ENCODE peak calls at places on chromosomes 3 and 15, in seven cellular contexts. B, K, R, G, E, J and P are unnamed samples.

GRCh38 chr3:63135362-63135761 is 142.7 kb upstream of the SYNPR start:
- DNase-seq in B (no peak), G (peak), R (no peak), E (no peak), J (no peak), K (no peak), P (no peak)

GRCh38 chr15:28094732-28095521 is 4.2 kb downstream of the OCA2 start:
- DNase-seq in J (no peak), G (peak), B (no peak), K (peak), R (no peak), E (no peak), P (no peak)

GRCh38 chr3:8992854-8993253 is 29.6 kb upstream of the RAD18 start:
- DNase-seq in E (no peak), R (no peak), B (no peak), G (no peak), J (no peak), K (no peak), P (no peak)

GRCh38 chr3:98577178-98577895 is 16.1 kb downstream of the CPOX start:
- DNase-seq in E (no peak), K (no peak), R (no peak), J (no peak), B (no peak), G (no peak), P (no peak)

GRCh38 chr3:111979689-111980025 is 831 bp downstream of the ABHD10 start:
- DNase-seq in J (no peak), E (no peak), G (no peak), B (no peak), K (no peak), R (no peak), P (no peak)

GRCh38 chr3:52246728-52247454 is 1.3 kb downstream of the PPM1M start:
- DNase-seq in R (no peak), J (no peak), E (no peak), G (no peak), B (no peak), K (no peak), P (no peak)

GRCh38 chr3:188929138-188929537 is 242.6 kb upstream of the TPRG1 start:
- DNase-seq in K (no peak), E (no peak), R (no peak), B (no peak), J (no peak), G (peak), P (no peak)

GRCh38 chr3:17639765-17640164 is 102.7 kb downstream of the TBC1D5 start:
- DNase-seq in B (peak), K (no peak), R (no peak), J (peak), G (no peak), E (peak), P (peak)

GRCh38 chr15:51658664-51659063 is 22.6 kb upstream of the SCG3 start:
- DNase-seq in E (no peak), B (no peak), K (no peak), J (no peak), G (peak), R (no peak), P (no peak)

GRCh38 chr3:52527039-52527731 is 6.5 kb downstream of the NT5DC2 start:
- DNase-seq in B (no peak), R (no peak), K (no peak), E (no peak), J (no peak), G (no peak), P (no peak)

GRCh38 chr3:105904683-105905320 is 36.0 kb upstream of the CBLB start:
- DNase-seq in B (no peak), K (no peak), J (no peak), G (no peak), E (no peak), R (no peak), P (no peak)

GRCh38 chr15:25171111-25171811 is 216.5 kb downstream of the SNRPN start:
- DNase-seq in E (no peak), K (no peak), R (no peak), B (no peak), J (no peak), G (no peak), P (no peak)

GRCh38 chr3:168285506-168285905 is 189.8 kb upstream of the GOLIM4 start:
- DNase-seq in R (no peak), G (no peak), B (no peak), J (no peak), E (no peak), K (no peak), P (no peak)

GRCh38 chr3:46693038-46693896 is at the start of gene ALS2CL:
- DNase-seq in B (no peak), R (peak), K (peak), G (peak), E (no peak), J (no peak), P (peak)

DNA sequence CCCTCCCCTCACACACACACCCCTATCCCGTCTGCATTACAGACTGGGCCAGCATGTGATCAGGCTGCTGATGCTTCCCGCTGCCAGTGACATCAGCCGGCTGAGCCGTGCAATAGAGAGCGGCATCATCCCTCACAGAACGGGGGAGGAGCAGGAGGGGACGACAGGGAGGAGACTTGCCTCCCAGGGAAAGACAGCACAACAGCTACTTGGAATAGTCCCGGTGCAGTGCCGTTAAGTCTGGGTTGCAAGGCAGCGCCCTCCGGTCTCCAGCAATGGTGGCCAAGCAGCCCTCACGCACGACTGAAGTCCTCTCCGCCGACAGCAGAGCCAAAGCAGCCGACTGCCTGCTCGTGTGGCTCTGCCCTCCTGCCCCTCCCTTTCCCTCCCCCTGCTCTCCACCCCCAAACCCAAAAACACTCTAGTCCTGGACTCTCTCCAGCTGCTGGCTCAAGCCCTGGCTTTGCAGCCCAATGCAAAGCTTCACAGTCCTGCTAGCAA is 31.5 kb upstream of the RPS17 start:
- DNase-seq in G (peak), R (peak), E (no peak), B (no peak), J (no peak), K (peak), P (no peak)
- TF ChIP-seq REST in G (no peak), R (no peak), E (no peak), B (no peak), J (no peak), K (no peak), P (no peak)

DNA sequence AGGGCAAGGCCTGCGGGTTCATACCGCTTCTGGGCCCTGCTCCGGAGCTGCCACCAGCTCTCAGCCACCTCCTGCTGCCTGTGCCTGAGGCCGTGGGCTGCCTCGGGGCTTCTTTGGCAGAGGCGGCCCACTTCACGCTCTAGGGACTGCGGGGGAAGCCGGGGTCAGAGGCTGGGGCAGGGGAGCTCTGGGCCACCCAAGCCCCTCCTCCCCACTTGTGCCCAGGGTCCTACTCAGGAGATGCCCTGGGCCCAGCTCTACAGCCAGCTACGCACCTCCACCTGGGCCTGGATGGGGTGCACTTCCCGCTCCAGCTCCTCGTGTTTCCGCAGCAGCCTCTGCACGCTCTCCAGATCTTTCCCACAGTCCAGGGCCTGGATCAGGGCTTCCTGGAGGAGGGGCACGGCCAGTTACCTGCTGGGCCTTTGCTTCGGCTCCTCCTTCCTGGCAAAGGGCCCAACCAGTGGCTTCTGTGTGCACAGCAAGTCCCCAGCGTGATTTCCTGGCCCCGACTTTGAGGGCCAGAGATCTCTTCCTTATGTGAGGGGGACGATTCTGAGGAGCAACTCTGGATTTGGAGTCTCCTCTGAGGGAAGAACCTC is 24.0 kb downstream of the PLA2G4B start:
- DNase-seq in J (peak), B (no peak), R (no peak), G (peak), E (no peak), K (no peak), P (no peak)
- TF ChIP-seq REST in J (no peak), B (no peak), R (no peak), G (no peak), E (no peak), K (no peak), P (no peak)

GRCh38 chr3:107221856-107222255 is 155.4 kb upstream of the CCDC54 start:
- DNase-seq in E (no peak), R (no peak), K (no peak), J (no peak), G (no peak), B (no peak), P (no peak)
- TF ChIP-seq REST in E (no peak), R (no peak), K (no peak), J (no peak), G (no peak), B (no peak), P (no peak)

GRCh38 chr15:69914960-69915359 is 182.8 kb downstream of the TLE3 start:
- DNase-seq in R (no peak), E (no peak), J (no peak), G (no peak), B (peak), K (no peak), P (no peak)
- TF ChIP-seq REST in R (no peak), E (no peak), J (no peak), G (no peak), B (no peak), K (no peak), P (no peak)

DNA sequence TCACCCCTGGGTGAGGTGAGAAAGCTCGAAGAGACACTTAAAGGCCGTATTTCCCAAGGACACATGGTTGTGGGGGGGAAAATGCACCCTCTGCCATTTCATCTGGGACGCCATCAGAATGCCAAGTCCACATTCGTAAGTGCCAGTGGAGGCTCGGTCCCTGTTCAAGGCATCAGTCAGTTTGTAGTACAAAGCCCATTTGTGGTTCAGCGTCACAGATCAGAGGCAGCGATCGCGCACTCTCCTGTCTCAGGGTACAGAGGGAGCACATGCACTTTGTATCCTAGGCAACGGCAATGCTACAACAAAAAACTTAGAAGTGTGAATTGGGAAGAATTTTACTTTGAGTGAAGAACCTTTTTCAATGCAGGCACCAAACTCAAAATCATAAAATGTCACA is 27.2 kb downstream of the SEMA6D start:
- DNase-seq in J (no peak), G (no peak), R (no peak), E (no peak), B (no peak), K (no peak), P (no peak)
- TF ChIP-seq REST in J (no peak), G (no peak), R (no peak), E (no peak), B (no peak), K (no peak), P (no peak)

GRCh38 chr3:43785551-43785950 is 94.8 kb downstream of the ABHD5 start:
- DNase-seq in R (no peak), J (no peak), K (no peak), G (no peak), B (no peak), E (no peak), P (no peak)

GRCh38 chr3:43786102-43786952 is 95.6 kb downstream of the ABHD5 start:
- DNase-seq in J (no peak), E (no peak), B (no peak), R (no peak), K (peak), G (no peak), P (no peak)

GRCh38 chr3:43789028-43789427 is 98.3 kb downstream of the ABHD5 start:
- DNase-seq in K (no peak), J (no peak), G (no peak), E (no peak), B (no peak), R (no peak), P (no peak)

GRCh38 chr3:43786953-43787305 is 96.2 kb downstream of the ABHD5 start:
- DNase-seq in R (no peak), B (no peak), K (no peak), J (no peak), G (no peak), E (no peak), P (no peak)

GRCh38 chr3:43787330-43787729 is 96.6 kb downstream of the ABHD5 start:
- DNase-seq in K (no peak), R (no peak), B (no peak), J (no peak), G (no peak), E (no peak), P (no peak)
- TF ChIP-seq REST in K (no peak), R (no peak), B (no peak), J (no peak), G (no peak), E (no peak), P (no peak)

GRCh38 chr3:140636452-140637138 is 41.3 kb upstream of the TRIM42 start:
- DNase-seq in G (no peak), K (no peak), R (no peak), E (no peak), J (no peak), B (no peak), P (no peak)
- TF ChIP-seq REST in G (no peak), K (no peak), R (no peak), E (no peak), J (no peak), B (no peak), P (no peak)

GRCh38 chr3:15851735-15852134 is 54.0 kb upstream of the ANKRD28 start:
- DNase-seq in G (no peak), K (no peak), R (no peak), B (no peak), E (no peak), J (no peak), P (no peak)
- TF ChIP-seq REST in G (no peak), K (no peak), R (no peak), B (no peak), E (no peak), J (no peak), P (no peak)

GRCh38 chr15:81530271-81530670 is 156.3 kb upstream of the TMC3 start:
- DNase-seq in B (no peak), R (no peak), E (no peak), K (no peak), G (peak), J (no peak), P (no peak)
- TF ChIP-seq REST in B (no peak), R (no peak), E (no peak), K (no peak), G (no peak), J (no peak), P (no peak)

GRCh38 chr3:148208975-148209374 is 488.7 kb upstream of the AGTR1 start:
- DNase-seq in K (no peak), B (no peak), R (no peak), E (no peak), G (no peak), J (no peak), P (no peak)

GRCh38 chr3:148202386-148202785 is 495.3 kb upstream of the AGTR1 start:
- DNase-seq in J (no peak), G (no peak), K (no peak), R (no peak), E (no peak), B (no peak), P (no peak)

GRCh38 chr3:148205945-148206845 is 491.5 kb upstream of the AGTR1 start:
- DNase-seq in E (no peak), G (no peak), R (no peak), B (no peak), J (no peak), K (no peak), P (no peak)

GRCh38 chr3:148203263-148204010 is 494.3 kb upstream of the AGTR1 start:
- DNase-seq in E (no peak), R (no peak), J (no peak), G (no peak), B (no peak), K (peak), P (no peak)
- TF ChIP-seq REST in E (no peak), R (no peak), J (no peak), G (no peak), B (no peak), K (no peak), P (no peak)